ENCODE peak calls at places on chromosomes 1 and 21, in four cellular contexts. One of them, this sample, is unnamed.

GRCh38 chr1:21254335-21254951 is 35.8 kb downstream of the ECE1 start:
- DNase-seq in mesendoderm: no peak
- DNase-seq in ovary: peak; percentile 81
- DNase-seq in aorta: peak; percentile 83
- DNase-seq in this sample: peak; percentile 53

GRCh38 chr1:218209351-218209861 is 75.7 kb upstream of the RRP15 start:
- DNase-seq in mesendoderm: no peak
- DNase-seq in ovary: no peak
- DNase-seq in aorta: no peak
- DNase-seq in this sample: no peak

GRCh38 chr1:220680085-220680687 is 10.0 kb upstream of the C1orf115 start:
- DNase-seq in mesendoderm: peak; percentile 60
- DNase-seq in ovary: no peak
- DNase-seq in aorta: no peak
- DNase-seq in this sample: no peak

GRCh38 chr1:159869173-159869572 is 6.7 kb upstream of the VSIG8 start:
- DNase-seq in mesendoderm: no peak
- DNase-seq in ovary: no peak
- DNase-seq in aorta: no peak
- DNase-seq in this sample: no peak

GRCh38 chr1:110773813-110774212 is 99.1 kb upstream of the KCNA3 start:
- DNase-seq in mesendoderm: no peak
- DNase-seq in ovary: no peak
- DNase-seq in aorta: no peak
- DNase-seq in this sample: no peak

GRCh38 chr1:31939484-31940329 is 1.5 kb upstream of the PTP4A2 start:
- DNase-seq in mesendoderm: peak; percentile 88
- DNase-seq in ovary: peak; percentile 77
- DNase-seq in aorta: no peak
- DNase-seq in this sample: peak; percentile 60

GRCh38 chr1:208475449-208475848 is 231.3 kb upstream of the PLXNA2 start:
- DNase-seq in mesendoderm: peak; percentile 44
- DNase-seq in ovary: no peak
- DNase-seq in aorta: no peak
- DNase-seq in this sample: no peak

GRCh38 chr1:100134872-100135271 is 1.9 kb downstream of the TRMT13 start:
- DNase-seq in mesendoderm: peak; percentile 3
- DNase-seq in ovary: no peak
- DNase-seq in aorta: no peak
- DNase-seq in this sample: no peak

GRCh38 chr21:45581322-45581712 is 39.1 kb upstream of the SLC19A1 start:
- DNase-seq in mesendoderm: no peak
- DNase-seq in ovary: no peak
- DNase-seq in aorta: no peak
- DNase-seq in this sample: peak; percentile 16

GRCh38 chr1:119742193-119742592 is 26.5 kb downstream of the HMGCS2 start:
- DNase-seq in mesendoderm: no peak
- DNase-seq in ovary: no peak
- DNase-seq in aorta: peak; percentile 59
- DNase-seq in this sample: no peak

GRCh38 chr1:42125552-42125951 is 27.7 kb upstream of the GUCA2B start:
- DNase-seq in mesendoderm: no peak
- DNase-seq in ovary: no peak
- DNase-seq in aorta: no peak
- DNase-seq in this sample: no peak

GRCh38 chr1:33670567-33670966 is 193.3 kb upstream of the HMGB4 start:
- DNase-seq in mesendoderm: no peak
- DNase-seq in ovary: no peak
- DNase-seq in aorta: no peak
- DNase-seq in this sample: no peak

GRCh38 chr1:39969531-39970270 is 14.8 kb downstream of the MFSD2A start:
- DNase-seq in mesendoderm: no peak
- DNase-seq in ovary: no peak
- DNase-seq in aorta: no peak
- DNase-seq in this sample: peak; percentile 72

GRCh38 chr1:60108223-60108622 is 34.7 kb upstream of the C1orf87 start:
- DNase-seq in mesendoderm: no peak
- DNase-seq in ovary: no peak
- DNase-seq in aorta: no peak
- DNase-seq in this sample: no peak

GRCh38 chr1:210645582-210646257 is 317.0 kb downstream of the HHAT start:
- DNase-seq in mesendoderm: no peak
- DNase-seq in ovary: no peak
- DNase-seq in aorta: no peak
- DNase-seq in this sample: no peak

GRCh38 chr1:174068000-174068399 is 45.8 kb upstream of the RC3H1 start:
- DNase-seq in mesendoderm: peak; percentile 12
- DNase-seq in ovary: no peak
- DNase-seq in aorta: no peak
- DNase-seq in this sample: no peak

GRCh38 chr1:220544901-220545303 is 17.0 kb downstream of the MARK1 start:
- DNase-seq in mesendoderm: peak; percentile 89
- DNase-seq in ovary: no peak
- DNase-seq in aorta: no peak
- DNase-seq in this sample: no peak

GRCh38 chr1:232033285-232033684 is 406.7 kb downstream of the DISC1 start:
- DNase-seq in mesendoderm: peak; percentile 68
- DNase-seq in ovary: no peak
- DNase-seq in aorta: no peak
- DNase-seq in this sample: no peak

GRCh38 chr1:93666613-93667384 is 14.8 kb downstream of the BCAR3 start:
- DNase-seq in mesendoderm: peak; percentile 95
- DNase-seq in ovary: no peak
- DNase-seq in aorta: no peak
- DNase-seq in this sample: no peak

GRCh38 chr1:242546441-242546840 is 21.9 kb upstream of the PLD5 start:
- DNase-seq in mesendoderm: no peak
- DNase-seq in ovary: no peak
- DNase-seq in aorta: no peak
- DNase-seq in this sample: no peak

GRCh38 chr1:25046194-25046532 is 116.1 kb upstream of the RUNX3 start:
- DNase-seq in mesendoderm: no peak
- DNase-seq in ovary: no peak
- DNase-seq in aorta: no peak
- DNase-seq in this sample: no peak

GRCh38 chr21:44548922-44549321 is 2.4 kb downstream of the KRTAP10-2 start:
- DNase-seq in mesendoderm: peak; percentile 56
- DNase-seq in ovary: no peak
- DNase-seq in aorta: no peak
- DNase-seq in this sample: no peak

GRCh38 chr1:93136445-93136844 is 43.8 kb downstream of the TMED5 start:
- DNase-seq in mesendoderm: no peak
- DNase-seq in ovary: no peak
- DNase-seq in aorta: no peak
- DNase-seq in this sample: no peak

GRCh38 chr1:147504801-147505303 is 36.4 kb upstream of the BCL9 start:
- DNase-seq in mesendoderm: peak; percentile 96
- DNase-seq in ovary: peak; percentile 64
- DNase-seq in aorta: no peak
- DNase-seq in this sample: no peak

GRCh38 chr1:218750216-218750970 is 405.3 kb downstream of the TGFB2 start:
- DNase-seq in mesendoderm: no peak
- DNase-seq in ovary: no peak
- DNase-seq in aorta: no peak
- DNase-seq in this sample: no peak

GRCh38 chr1:192691041-192691440 is 55.1 kb downstream of the RGS13 start:
- DNase-seq in mesendoderm: peak; percentile 11
- DNase-seq in ovary: no peak
- DNase-seq in aorta: no peak
- DNase-seq in this sample: no peak

GRCh38 chr1:244161111-244161510 is 110.0 kb downstream of the ZBTB18 start:
- DNase-seq in mesendoderm: no peak
- DNase-seq in ovary: no peak
- DNase-seq in aorta: no peak
- DNase-seq in this sample: no peak

GRCh38 chr1:22969224-22969829 is 3.3 kb downstream of the LACTBL1 start:
- DNase-seq in mesendoderm: no peak
- DNase-seq in ovary: no peak
- DNase-seq in aorta: no peak
- DNase-seq in this sample: no peak

GRCh38 chr1:29711582-29712274 is 475.4 kb downstream of the PTPRU start:
- DNase-seq in mesendoderm: no peak
- DNase-seq in ovary: no peak
- DNase-seq in aorta: peak; percentile 59
- DNase-seq in this sample: no peak

GRCh38 chr1:201356701-201357100 is 20.8 kb downstream of the TNNT2 start:
- DNase-seq in mesendoderm: no peak
- DNase-seq in ovary: no peak
- DNase-seq in aorta: peak; percentile 24
- DNase-seq in this sample: no peak

GRCh38 chr1:109243221-109243620 is 6.1 kb upstream of the CELSR2 start:
- DNase-seq in mesendoderm: no peak
- DNase-seq in ovary: no peak
- DNase-seq in aorta: no peak
- DNase-seq in this sample: no peak

GRCh38 chr1:215888159-215888558 is 321.1 kb downstream of the KCTD3 start:
- DNase-seq in mesendoderm: peak; percentile 46
- DNase-seq in ovary: no peak
- DNase-seq in aorta: no peak
- DNase-seq in this sample: no peak

GRCh38 chr1:67608661-67609571 is 76.1 kb upstream of the GADD45A start:
- DNase-seq in mesendoderm: no peak
- DNase-seq in ovary: no peak
- DNase-seq in aorta: no peak
- DNase-seq in this sample: no peak

GRCh38 chr1:108503062-108503740 is 53.1 kb downstream of the NBPF6 start:
- DNase-seq in mesendoderm: peak; percentile 94
- DNase-seq in ovary: no peak
- DNase-seq in aorta: no peak
- DNase-seq in this sample: no peak

GRCh38 chr1:20426923-20427322 is 59.1 kb downstream of the CAMK2N1 start:
- DNase-seq in mesendoderm: peak; percentile 50
- DNase-seq in ovary: no peak
- DNase-seq in aorta: no peak
- DNase-seq in this sample: no peak

GRCh38 chr1:154346276-154346914 is 21.1 kb downstream of the ATP8B2 start:
- DNase-seq in mesendoderm: no peak
- DNase-seq in ovary: no peak
- DNase-seq in aorta: no peak
- DNase-seq in this sample: no peak

GRCh38 chr1:154350383-154350782 is 25.1 kb downstream of the ATP8B2 start:
- DNase-seq in mesendoderm: no peak
- DNase-seq in ovary: no peak
- DNase-seq in aorta: no peak
- DNase-seq in this sample: no peak

GRCh38 chr1:154347961-154348360 is 22.6 kb downstream of the ATP8B2 start:
- DNase-seq in mesendoderm: no peak
- DNase-seq in ovary: no peak
- DNase-seq in aorta: no peak
- DNase-seq in this sample: no peak

GRCh38 chr1:154349121-154349520 is 23.8 kb downstream of the ATP8B2 start:
- DNase-seq in mesendoderm: no peak
- DNase-seq in ovary: no peak
- DNase-seq in aorta: no peak
- DNase-seq in this sample: no peak

GRCh38 chr1:154348429-154349076 is 23.2 kb downstream of the ATP8B2 start:
- DNase-seq in mesendoderm: no peak
- DNase-seq in ovary: no peak
- DNase-seq in aorta: no peak
- DNase-seq in this sample: no peak
- H3K36me3 ChIP-seq in mesendoderm: peaks cover 26% of the 10 kb centered on the region
- H3K36me3 ChIP-seq in ovary: no peaks in the 10 kb centered on the region
- H3K36me3 ChIP-seq in aorta: no peaks in the 10 kb centered on the region
- H3K36me3 ChIP-seq in this sample: no peaks in the 10 kb centered on the region

GRCh38 chr1:229452956-229453801 is 19.3 kb upstream of the ACTA1 start:
- DNase-seq in mesendoderm: peak; percentile 64
- DNase-seq in ovary: no peak
- DNase-seq in aorta: no peak
- DNase-seq in this sample: no peak

GRCh38 chr1:229457436-229457835 is 23.5 kb upstream of the ACTA1 start:
- DNase-seq in mesendoderm: no peak
- DNase-seq in ovary: no peak
- DNase-seq in aorta: no peak
- DNase-seq in this sample: no peak

GRCh38 chr1:229454056-229454455 is 20.2 kb upstream of the ACTA1 start:
- DNase-seq in mesendoderm: peak; percentile 72
- DNase-seq in ovary: peak; percentile 40
- DNase-seq in aorta: no peak
- DNase-seq in this sample: no peak

GRCh38 chr1:229459815-229460214 is 25.9 kb upstream of the ACTA1 start:
- DNase-seq in mesendoderm: no peak
- DNase-seq in ovary: no peak
- DNase-seq in aorta: no peak
- DNase-seq in this sample: no peak

DNA sequence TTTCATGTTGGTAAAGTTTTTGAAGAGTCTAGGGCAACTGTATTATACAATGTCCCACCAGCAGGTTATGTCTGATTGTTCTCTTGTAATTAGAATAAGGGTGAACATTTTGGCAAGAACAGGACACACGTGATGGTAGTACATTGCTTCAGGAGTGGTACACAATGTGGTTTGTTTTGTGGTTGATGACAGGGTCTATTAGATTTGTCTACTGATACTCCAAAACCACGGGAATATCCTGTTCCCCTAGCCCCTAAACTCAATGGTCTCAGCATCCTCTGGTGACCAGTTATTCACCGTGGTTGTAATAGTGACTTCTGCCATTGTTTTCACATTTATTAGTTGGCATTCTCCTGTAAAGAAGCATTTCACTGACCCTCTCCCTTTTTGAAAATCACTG is 22.1 kb upstream of the ACTA1 start:
- DNase-seq in mesendoderm: no peak
- DNase-seq in ovary: no peak
- DNase-seq in aorta: no peak
- DNase-seq in this sample: no peak
- H3K36me3 ChIP-seq in mesendoderm: peaks cover 2% of the 10 kb centered on the region
- H3K36me3 ChIP-seq in ovary: no peaks in the 10 kb centered on the region
- H3K36me3 ChIP-seq in aorta: peaks cover 4% of the 10 kb centered on the region
- H3K36me3 ChIP-seq in this sample: peaks cover 81% of the 10 kb centered on the region

GRCh38 chr1:2396059-2396458 is 4.4 kb downstream of the RER1 start:
- DNase-seq in mesendoderm: no peak
- DNase-seq in ovary: no peak
- DNase-seq in aorta: no peak
- DNase-seq in this sample: no peak
- H3K36me3 ChIP-seq in mesendoderm: peaks cover 23% of the 10 kb centered on the region
- H3K36me3 ChIP-seq in ovary: no peaks in the 10 kb centered on the region
- H3K36me3 ChIP-seq in aorta: no peaks in the 10 kb centered on the region
- H3K36me3 ChIP-seq in this sample: peaks cover 78% of the 10 kb centered on the region

GRCh38 chr1:227946624-227947424 is 908 bp downstream of the WNT9A start:
- DNase-seq in mesendoderm: peak; percentile 84
- DNase-seq in ovary: peak; percentile 84
- DNase-seq in aorta: peak; percentile 67
- DNase-seq in this sample: peak; percentile 76

GRCh38 chr1:227947425-227947677 is 381 bp downstream of the WNT9A start:
- DNase-seq in mesendoderm: peak; percentile 36
- DNase-seq in ovary: no peak
- DNase-seq in aorta: peak; percentile 42
- DNase-seq in this sample: no peak

GRCh38 chr1:227949341-227949921 is 1.7 kb upstream of the WNT9A start:
- DNase-seq in mesendoderm: no peak
- DNase-seq in ovary: no peak
- DNase-seq in aorta: no peak
- DNase-seq in this sample: no peak

GRCh38 chr1:227948493-227949260 is 945 bp upstream of the WNT9A start:
- DNase-seq in mesendoderm: no peak
- DNase-seq in ovary: no peak
- DNase-seq in aorta: no peak
- DNase-seq in this sample: peak; percentile 44

GRCh38 chr1:227947678-227948492 is at the start of gene WNT9A:
- DNase-seq in mesendoderm: peak; percentile 71
- DNase-seq in ovary: peak; percentile 71
- DNase-seq in aorta: peak; percentile 52
- DNase-seq in this sample: peak; percentile 83
- H3K36me3 ChIP-seq in mesendoderm: no peaks in the 10 kb centered on the region
- H3K36me3 ChIP-seq in ovary: no peaks in the 10 kb centered on the region
- H3K36me3 ChIP-seq in aorta: no peaks in the 10 kb centered on the region
- H3K36me3 ChIP-seq in this sample: no peaks in the 10 kb centered on the region

This sample was measured in left lung.